ENCODE peak calls at places on chromosome 21, in ten cellular contexts. K is heart left ventricle; R is pancreas; C is H1; Y is ascending aorta; Z is esophagus muscularis mucosa; B is thyroid gland; I is colonic mucosa; U is upper lobe of right lung; G is CD8-positive, alpha-beta T cell. D is an unnamed sample. For H3K4me1, the result is how much of the 10 kb centered on the place peaks cover.

GRCh38 chr21:45266518-45267389 is 20.9 kb downstream of the POFUT2 start:
- DNase-seq in B (no peak), R (peak), K (no peak), Y (no peak), G (peak), U (peak), C (no peak), Z (no peak), I (no peak), D (no peak)

GRCh38 chr21:20341431-20341830 is 656.8 kb upstream of the NCAM2 start:
- DNase-seq in G (no peak), Y (no peak), K (no peak), U (no peak), C (no peak), B (no peak), Z (no peak), R (no peak), I (no peak), D (no peak)

GRCh38 chr21:44485254-44485793 is 30.0 kb downstream of the LRRC3 start:
- DNase-seq in B (no peak), G (peak), C (peak), Y (no peak), Z (no peak), U (no peak), R (no peak), I (peak), K (no peak), D (no peak)

GRCh38 chr21:45871616-45872236 is 109.8 kb upstream of the COL6A1 start:
- DNase-seq in U (peak), C (no peak), I (no peak), R (no peak), Z (no peak), B (no peak), G (no peak), Y (no peak), K (no peak), D (no peak)

GRCh38 chr21:22223385-22223784 is 1225.2 kb downstream of the NCAM2 start:
- DNase-seq in I (no peak), G (no peak), C (no peak), R (no peak), U (no peak), Y (no peak), Z (no peak), B (no peak), K (no peak), D (peak)

GRCh38 chr21:15992171-15992570 is 262.4 kb downstream of the USP25 start:
- DNase-seq in B (no peak), C (no peak), Z (no peak), I (no peak), Y (no peak), R (no peak), K (no peak), G (no peak), U (no peak), D (no peak)

GRCh38 chr21:15526793-15527192 is 203.0 kb upstream of the USP25 start:
- DNase-seq in B (no peak), Y (no peak), R (no peak), K (no peak), C (no peak), Z (no peak), I (no peak), U (no peak), G (no peak), D (no peak)

GRCh38 chr21:45012661-45013270 is 61.6 kb upstream of the ADARB1 start:
- DNase-seq in U (peak), C (peak), Y (no peak), I (peak), G (no peak), K (peak), B (no peak), Z (no peak), R (no peak), D (peak)

GRCh38 chr21:45504516-45505415 is 37.5 kb downstream of the SLC19A1 start:
- DNase-seq in K (peak), C (no peak), G (peak), U (peak), I (no peak), Y (no peak), Z (no peak), R (peak), B (no peak), D (no peak)

GRCh38 chr21:16084776-16085364 is 355.1 kb downstream of the USP25 start:
- DNase-seq in K (peak), U (no peak), R (no peak), G (no peak), I (no peak), Y (no peak), Z (no peak), C (no peak), B (peak), D (no peak)

GRCh38 chr21:28230559-28230958 is 762.1 kb downstream of the LTN1 start:
- DNase-seq in I (no peak), U (no peak), G (no peak), Y (no peak), R (no peak), Z (no peak), B (no peak), C (no peak), K (no peak), D (peak)

GRCh38 chr21:43921979-43922945 is 57.2 kb downstream of the AGPAT3 start:
- DNase-seq in C (no peak), B (no peak), K (no peak), R (no peak), Y (no peak), G (peak), U (no peak), I (no peak), Z (no peak), D (no peak)

GRCh38 chr21:28779914-28780313 is 212.8 kb downstream of the LTN1 start:
- DNase-seq in Z (no peak), I (no peak), R (no peak), B (no peak), Y (no peak), C (no peak), G (no peak), U (no peak), K (no peak), D (no peak)

GRCh38 chr21:45379171-45379900 is 25.6 kb upstream of the COL18A1 start:
- DNase-seq in C (no peak), B (no peak), Z (no peak), G (no peak), Y (no peak), U (peak), K (peak), I (no peak), R (peak), D (no peak)

GRCh38 chr21:31952828-31953227 is 80.0 kb downstream of the HUNK start:
- DNase-seq in I (no peak), R (no peak), U (no peak), Z (no peak), Y (no peak), K (no peak), B (no peak), G (no peak), C (no peak), D (no peak)

GRCh38 chr21:21387891-21388290 is 389.7 kb downstream of the NCAM2 start:
- DNase-seq in K (no peak), U (no peak), R (no peak), B (no peak), I (no peak), G (no peak), C (no peak), Y (no peak), Z (no peak), D (no peak)

GRCh38 chr21:44347911-44348451 is 5.4 kb upstream of the TRPM2 start:
- DNase-seq in C (no peak), Z (no peak), Y (no peak), R (no peak), K (no peak), U (peak), B (peak), G (no peak), I (no peak), D (no peak)

GRCh38 chr21:33707846-33708245 is 65.5 kb downstream of the ITSN1 start:
- DNase-seq in Z (no peak), K (no peak), C (no peak), R (no peak), B (no peak), Y (no peak), G (no peak), I (no peak), U (no peak), D (no peak)

GRCh38 chr21:44902268-44903053 is 18.2 kb downstream of the ITGB2 start:
- DNase-seq in Z (no peak), B (no peak), K (peak), I (no peak), G (no peak), U (no peak), Y (no peak), C (no peak), R (peak), D (no peak)

GRCh38 chr21:19692231-19692630 is 1288.6 kb upstream of the TMPRSS15 start:
- DNase-seq in Y (no peak), I (no peak), C (no peak), B (no peak), U (no peak), R (no peak), Z (no peak), K (no peak), G (no peak), D (no peak)

GRCh38 chr21:15498455-15498854 is 231.3 kb upstream of the USP25 start:
- DNase-seq in Y (no peak), C (no peak), U (no peak), Z (no peak), I (no peak), G (no peak), R (no peak), B (no peak), K (no peak), D (peak)

GRCh38 chr21:29538115-29538514 is 239.4 kb downstream of the BACH1 start:
- DNase-seq in C (no peak), G (no peak), U (no peak), R (no peak), Z (no peak), Y (no peak), K (no peak), I (no peak), B (no peak), D (peak)

GRCh38 chr21:15057290-15057689 is 7.5 kb downstream of the NRIP1 start:
- DNase-seq in Y (no peak), Z (no peak), R (no peak), K (no peak), U (no peak), I (peak), B (no peak), G (no peak), C (no peak), D (no peak)

GRCh38 chr21:32547018-32547417 is 38.3 kb downstream of the TCP10L start:
- DNase-seq in G (no peak), C (no peak), I (no peak), R (no peak), U (no peak), K (no peak), Y (no peak), B (no peak), Z (no peak), D (no peak)

GRCh38 chr21:45253633-45254556 is 33.8 kb downstream of the POFUT2 start:
- DNase-seq in Z (peak), R (no peak), G (no peak), C (peak), U (no peak), Y (no peak), K (no peak), B (no peak), I (no peak), D (no peak)

GRCh38 chr21:45186709-45187108 is 101.0 kb downstream of the POFUT2 start:
- DNase-seq in Z (no peak), I (no peak), R (no peak), B (no peak), U (no peak), C (no peak), G (no peak), Y (no peak), K (no peak), D (no peak)

GRCh38 chr21:44697811-44698734 is 1.1 kb downstream of the KRTAP10-12 start:
- DNase-seq in C (no peak), U (no peak), I (peak), R (no peak), B (no peak), Y (no peak), Z (peak), G (no peak), K (no peak), D (no peak)

GRCh38 chr21:29181799-29182470 is 51.5 kb downstream of the MAP3K7CL start:
- DNase-seq in Y (no peak), Z (no peak), B (no peak), K (peak), G (no peak), R (no peak), C (no peak), U (no peak), I (no peak), D (peak)

GRCh38 chr21:43965911-43966585 is 46.1 kb upstream of the TRAPPC10 start:
- DNase-seq in K (no peak), I (no peak), C (no peak), Z (no peak), R (no peak), Y (no peak), G (no peak), U (no peak), B (no peak), D (no peak)

GRCh38 chr21:45169682-45170081 is 95.3 kb downstream of the ADARB1 start:
- DNase-seq in Z (peak), C (no peak), B (no peak), R (no peak), G (no peak), K (no peak), I (no peak), Y (no peak), U (no peak), D (no peak)

GRCh38 chr21:34034369-34035014 is 38.9 kb upstream of the MRPS6 start:
- DNase-seq in G (no peak), R (no peak), C (no peak), K (no peak), Z (no peak), Y (no peak), B (peak), U (no peak), I (no peak), D (no peak)

GRCh38 chr21:34639882-34640788 is 25.2 kb upstream of the RCAN1 start:
- DNase-seq in U (no peak), B (no peak), Z (no peak), R (no peak), C (no peak), Y (no peak), K (no peak), I (no peak), G (no peak), D (no peak)

GRCh38 chr21:32437729-32438128 is 25.2 kb downstream of the EVA1C start:
- DNase-seq in C (no peak), K (no peak), U (no peak), R (no peak), G (no peak), Z (no peak), Y (no peak), B (no peak), I (no peak), D (no peak)

GRCh38 chr21:43919871-43920801 is 55.1 kb downstream of the AGPAT3 start:
- DNase-seq in U (no peak), R (peak), G (no peak), C (peak), Z (no peak), B (no peak), Y (no peak), I (no peak), K (peak), D (no peak)

GRCh38 chr21:38852278-38852677 is 46.5 kb downstream of the ETS2 start:
- DNase-seq in U (no peak), C (no peak), B (no peak), G (no peak), K (no peak), I (peak), Y (no peak), R (no peak), Z (peak), D (peak)

GRCh38 chr21:38848187-38848609 is 42.5 kb downstream of the ETS2 start:
- DNase-seq in B (no peak), Y (no peak), U (no peak), K (peak), C (peak), G (no peak), Z (peak), I (peak), R (no peak), D (no peak)

GRCh38 chr21:38852708-38853107 is 47.0 kb downstream of the ETS2 start:
- DNase-seq in I (no peak), C (no peak), Z (peak), U (no peak), R (no peak), Y (no peak), G (no peak), B (no peak), K (no peak), D (no peak)

GRCh38 chr21:38849776-38850175 is 44.0 kb downstream of the ETS2 start:
- DNase-seq in Y (no peak), R (no peak), G (no peak), C (no peak), B (no peak), U (no peak), Z (peak), K (peak), I (peak), D (no peak)

DNA sequence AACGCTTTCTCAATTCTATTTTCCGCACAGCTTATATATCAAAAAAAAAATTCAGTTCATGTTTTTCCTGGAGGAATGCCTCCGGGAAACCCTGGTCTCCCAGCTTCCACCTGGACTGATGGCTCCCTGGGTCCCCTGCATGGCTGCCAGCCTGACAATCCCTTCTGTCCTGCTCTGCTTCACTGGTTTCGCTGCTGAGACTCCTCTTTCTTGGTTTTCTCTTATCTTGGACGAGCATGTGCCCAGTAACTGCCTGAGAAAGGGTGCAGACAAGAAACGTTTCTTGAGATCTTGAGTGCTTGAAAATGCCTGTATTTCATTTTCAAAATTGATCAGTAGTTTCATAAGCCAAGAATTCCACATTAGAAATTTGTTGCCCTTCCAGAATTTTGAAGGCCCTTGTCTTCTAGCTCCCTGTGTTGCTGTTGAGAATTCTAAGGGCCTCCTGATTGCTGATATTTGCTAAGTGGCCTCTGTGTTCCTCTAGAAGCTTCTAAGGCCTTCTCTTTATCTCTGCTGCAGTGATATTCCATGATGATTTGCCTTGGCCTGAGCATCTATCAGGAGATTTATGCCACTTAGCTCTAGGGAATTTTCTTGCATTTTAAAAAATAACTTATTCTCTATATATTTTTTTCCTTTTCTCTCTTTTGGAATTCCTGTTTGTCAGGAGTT is 44.7 kb downstream of the ETS2 start:
- DNase-seq in K (no peak), R (no peak), I (peak), Z (peak), C (no peak), Y (no peak), B (no peak), U (no peak), G (no peak), D (no peak)
- TF ChIP-seq CTCF in K (no peak), R (no peak), I (no peak), Z (no peak), C (no peak), Y (no peak), B (no peak), U (no peak), G (no peak), D (no peak)

DNA sequence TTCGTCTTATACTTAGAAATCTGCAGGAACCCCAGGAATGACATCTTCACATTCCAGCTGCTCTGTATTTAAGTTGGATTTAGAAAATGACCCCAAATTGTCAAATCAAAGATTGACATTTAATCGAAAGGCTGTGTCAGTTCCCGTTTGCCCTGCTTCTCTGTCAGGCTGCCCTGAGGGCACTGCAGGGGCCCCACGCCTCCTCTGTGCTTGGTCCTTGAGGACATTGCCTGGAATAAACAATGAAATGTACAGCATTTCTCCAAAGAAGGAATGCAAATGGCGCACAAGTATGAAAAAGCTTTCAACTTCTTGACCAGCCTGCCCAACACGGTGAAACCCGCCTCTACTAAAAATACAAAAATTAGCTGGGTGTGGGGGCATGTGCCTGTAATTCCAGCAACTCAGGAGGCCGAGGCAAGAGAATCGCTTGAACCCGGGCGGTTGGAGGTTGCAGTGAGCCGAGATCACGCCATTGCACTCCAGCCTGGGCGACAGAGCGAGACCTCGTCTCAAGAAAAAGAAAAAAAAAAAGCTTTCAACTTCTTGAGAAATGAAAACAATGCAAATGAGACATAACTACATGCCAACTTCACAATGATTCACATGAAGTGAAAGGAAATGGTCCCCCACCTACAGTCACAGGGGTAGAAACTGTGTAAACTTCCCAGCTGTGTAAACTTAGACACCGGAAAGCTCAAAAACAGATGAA is 3.0 kb downstream of the TMPRSS3 start:
- DNase-seq in C (no peak), U (peak), K (no peak), Z (no peak), G (peak), Y (no peak), I (no peak), B (no peak), R (no peak), D (no peak)
- H3K4me1 ChIP-seq in C (under half), U (under half), K (under half), Z (under half), G (under half), Y (under half), I (under half), B (under half), R (under half), D (under half)

DNA sequence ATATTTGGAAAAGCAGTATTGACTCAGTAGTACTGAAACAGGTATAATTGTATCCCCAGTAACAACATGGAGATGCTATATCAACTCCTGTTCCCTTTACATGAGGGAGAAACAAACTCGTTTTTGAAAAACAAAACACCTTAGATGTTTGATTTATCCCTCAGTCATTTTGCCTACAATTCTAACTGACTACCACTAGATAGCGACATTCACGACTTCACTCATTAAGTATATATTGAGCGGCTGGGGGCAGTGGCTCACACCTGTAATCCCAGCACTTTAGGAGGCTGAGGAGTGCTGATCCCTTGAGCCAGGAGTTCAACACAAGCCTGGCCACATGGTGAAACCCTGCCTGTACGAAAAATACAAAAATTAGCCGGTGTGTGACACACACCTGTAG is 83.3 kb downstream of the CYYR1 start:
- DNase-seq in Y (no peak), K (no peak), U (no peak), Z (no peak), G (no peak), B (no peak), I (no peak), R (no peak), C (no peak), D (no peak)
- TF ChIP-seq CTCF in Y (no peak), K (no peak), U (no peak), Z (no peak), G (no peak), B (no peak), I (no peak), R (no peak), C (peak), D (peak)

GRCh38 chr21:37447288-37447936 is 80.8 kb downstream of the DYRK1A start:
- DNase-seq in Y (no peak), I (no peak), R (no peak), G (no peak), U (no peak), C (no peak), K (no peak), Z (no peak), B (no peak), D (no peak)
- H3K4me1 ChIP-seq in Y (under half), I (under half), R (under half), G (half or more), U (under half), C (under half), K (under half), Z (half or more), B (under half), D (under half)

GRCh38 chr21:42892931-42893660 is at the start of gene NDUFV3:
- DNase-seq in G (peak), Z (peak), R (peak), C (peak), K (peak), Y (peak), B (peak), U (peak), I (peak), D (peak)

GRCh38 chr21:42887321-42887720 is 5.8 kb upstream of the NDUFV3 start:
- DNase-seq in Y (no peak), U (no peak), R (no peak), Z (no peak), K (no peak), G (no peak), B (no peak), C (no peak), I (no peak), D (no peak)

GRCh38 chr21:42892582-42892930 is 553 bp upstream of the NDUFV3 start:
- DNase-seq in R (no peak), K (no peak), Z (no peak), G (no peak), Y (no peak), B (no peak), C (no peak), U (no peak), I (no peak), D (peak)
- TF ChIP-seq CTCF in R (no peak), K (no peak), Z (no peak), G (no peak), Y (no peak), B (no peak), C (no peak), U (no peak), I (no peak), D (no peak)

GRCh38 chr21:17343055-17343454 is 169.8 kb upstream of the CXADR start:
- DNase-seq in Y (no peak), I (no peak), Z (no peak), C (no peak), R (no peak), G (no peak), K (no peak), U (no peak), B (no peak), D (no peak)
- H3K4me1 ChIP-seq in Y (under half), I (under half), Z (under half), C (under half), R (under half), G (under half), K (under half), U (under half), B (under half), D (under half)

D was measured in foreskin keratinocyte.